ENCODE peak calls at places on chromosomes 1 and 21, in eight cellular contexts. Y is WERI-Rb-1; D is CD8-positive, alpha-beta T cell; C is HFF-Myc; J is OCI-LY7; Z is RWPE1; I is nephron progenitor cell; V is GM12865. Q is an unnamed sample.

GRCh38 chr1:154115180-154115579 is 39.7 kb downstream of the NUP210L start:
- DNase-seq in Y (no peak), D (no peak), C (no peak), J (no peak), Z (no peak), I (no peak), V (peak; percentile 13), Q (no peak)

GRCh38 chr1:204073837-204074273 is 940 bp downstream of the SOX13 start:
- DNase-seq in Y (peak; percentile 49), D (no peak), C (no peak), J (no peak), Z (peak; percentile 45), I (peak; percentile 32), V (no peak), Q (no peak)

GRCh38 chr1:81208441-81208840 is 592.3 kb upstream of the ADGRL2 start:
- DNase-seq in Y (no peak), D (no peak), C (no peak), J (no peak), Z (no peak), I (no peak), V (no peak), Q (no peak)

GRCh38 chr1:59678809-59679228 is 135.9 kb upstream of the HOOK1 start:
- DNase-seq in Y (peak; percentile 32), D (no peak), C (peak; percentile 77), J (no peak), Z (no peak), I (peak; percentile 18), V (no peak), Q (no peak)

GRCh38 chr1:32749726-32750224 is 47.2 kb upstream of the SYNC start:
- DNase-seq in Y (no peak), D (no peak), C (no peak), J (no peak), Z (no peak), I (no peak), V (no peak), Q (no peak)

GRCh38 chr1:103788377-103788776 is 38.7 kb downstream of the AMY1C start:
- DNase-seq in Y (no peak), D (no peak), C (no peak), J (peak; percentile 0), Z (no peak), I (no peak), V (peak; percentile 14), Q (no peak)

GRCh38 chr21:25863031-25863430 is 128.3 kb downstream of the GABPA start:
- DNase-seq in Y (no peak), D (no peak), C (no peak), J (no peak), Z (no peak), I (no peak), V (no peak), Q (no peak)

GRCh38 chr21:14877581-14878228 is 187.1 kb downstream of the NRIP1 start:
- DNase-seq in Y (no peak), D (no peak), C (no peak), J (no peak), Z (peak; percentile 27), I (no peak), V (peak; percentile 39), Q (no peak)

GRCh38 chr1:30415171-30415940 is 308.0 kb downstream of the MATN1 start:
- DNase-seq in Y (no peak), D (no peak), C (no peak), J (no peak), Z (no peak), I (no peak), V (no peak), Q (peak; percentile 50)

GRCh38 chr1:101797722-101798121 is 199.0 kb downstream of the OLFM3 start:
- DNase-seq in Y (no peak), D (no peak), C (no peak), J (no peak), Z (no peak), I (no peak), V (no peak), Q (no peak)

GRCh38 chr1:6936308-6936675 is 151.0 kb downstream of the CAMTA1 start:
- DNase-seq in Y (no peak), D (no peak), C (no peak), J (no peak), Z (no peak), I (no peak), V (no peak), Q (no peak)

GRCh38 chr1:47870946-47871750 is 126.0 kb downstream of the TRABD2B start:
- DNase-seq in Y (no peak), D (no peak), C (no peak), J (no peak), Z (no peak), I (no peak), V (no peak), Q (no peak)

GRCh38 chr1:183968386-183968785 is 69.1 kb downstream of the COLGALT2 start:
- DNase-seq in Y (no peak), D (no peak), C (no peak), J (no peak), Z (no peak), I (no peak), V (no peak), Q (no peak)

GRCh38 chr1:15180945-15181523 is 27.5 kb downstream of the TMEM51 start:
- DNase-seq in Y (no peak), D (no peak), C (no peak), J (no peak), Z (no peak), I (no peak), V (no peak), Q (no peak)

GRCh38 chr1:94063379-94063778 is 57.6 kb downstream of the ABCA4 start:
- DNase-seq in Y (peak; percentile 39), D (no peak), C (peak; percentile 79), J (no peak), Z (no peak), I (peak; percentile 32), V (no peak), Q (no peak)

GRCh38 chr1:209414803-209415329 is 168.6 kb upstream of the CAMK1G start:
- DNase-seq in Y (no peak), D (no peak), C (no peak), J (no peak), Z (no peak), I (no peak), V (no peak), Q (no peak)

GRCh38 chr1:151693057-151693651 is 23.4 kb downstream of the CELF3 start:
- DNase-seq in Y (peak; percentile 60), D (no peak), C (no peak), J (peak; percentile 36), Z (peak; percentile 35), I (no peak), V (peak; percentile 21), Q (no peak)
- TF ChIP-seq CTCF in Y (peak; percentile 97), D (no peak), C (peak; percentile 64), J (peak; percentile 79), Z (peak; percentile 58), I (peak; percentile 60), V (peak; percentile 48), Q (peak; percentile 78)

GRCh38 chr1:246506785-246507639 is at the start of gene SMYD3:
- DNase-seq in Y (peak; percentile 86), D (peak; percentile 63), C (peak; percentile 25), J (peak; percentile 89), Z (peak; percentile 81), I (peak; percentile 88), V (peak; percentile 88), Q (peak; percentile 85)
- TF ChIP-seq CTCF in Y (peak; percentile 42), D (no peak), C (no peak), J (peak; percentile 31), Z (no peak), I (no peak), V (no peak), Q (peak; percentile 37)

DNA sequence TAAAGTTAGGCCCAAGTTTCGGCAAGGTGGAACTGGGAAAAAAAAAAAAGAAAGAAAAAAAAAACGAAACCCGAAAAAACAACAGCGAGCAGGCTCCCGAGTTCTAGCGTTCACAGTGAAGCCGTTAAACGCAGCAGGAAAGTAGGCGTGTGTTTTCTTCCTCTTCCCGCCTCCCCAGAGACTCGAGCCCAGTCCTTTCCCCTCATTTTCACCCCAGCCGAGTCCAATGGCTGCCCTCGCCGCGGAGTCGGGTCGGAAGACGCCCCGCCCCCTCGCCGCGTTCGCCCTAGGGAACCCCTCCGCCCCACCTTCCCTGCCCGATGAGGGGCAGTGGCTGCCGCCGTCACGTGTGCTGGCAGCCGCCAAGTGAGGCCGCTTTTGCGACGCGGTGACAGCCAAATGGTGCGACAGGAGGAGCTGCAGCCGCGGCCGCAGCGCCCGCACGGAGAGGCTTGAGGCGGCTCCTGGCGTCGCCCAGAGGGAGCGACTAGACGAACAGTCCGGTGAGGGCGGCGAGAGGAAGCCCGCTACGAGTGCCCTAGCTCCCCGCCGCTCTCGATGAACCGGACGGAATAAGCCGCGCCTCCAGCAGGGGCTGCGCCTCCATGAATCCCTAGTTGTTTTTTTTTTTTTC is at the start of gene PKN2:
- DNase-seq in Y (peak; percentile 98), D (peak; percentile 98), C (peak; percentile 92), J (peak; percentile 99), Z (peak; percentile 96), I (peak; percentile 97), V (peak; percentile 99), Q (peak; percentile 98)
- TF ChIP-seq CTCF in Y (peak; percentile 36), D (peak; percentile 16), C (no peak), J (no peak), Z (no peak), I (no peak), V (peak; percentile 3), Q (peak; percentile 30)

GRCh38 chr1:100461222-100461621 is 76.7 kb upstream of the GPR88 start:
- DNase-seq in Y (no peak), D (no peak), C (no peak), J (no peak), Z (no peak), I (peak; percentile 9), V (no peak), Q (no peak)

GRCh38 chr1:100459815-100460114 is 78.2 kb upstream of the GPR88 start:
- DNase-seq in Y (no peak), D (no peak), C (no peak), J (no peak), Z (no peak), I (no peak), V (no peak), Q (no peak)

GRCh38 chr1:100456880-100457279 is 81.1 kb upstream of the GPR88 start:
- DNase-seq in Y (no peak), D (no peak), C (no peak), J (no peak), Z (no peak), I (no peak), V (no peak), Q (no peak)

GRCh38 chr1:100457683-100458082 is 80.3 kb upstream of the GPR88 start:
- DNase-seq in Y (no peak), D (no peak), C (no peak), J (no peak), Z (no peak), I (no peak), V (no peak), Q (no peak)

DNA sequence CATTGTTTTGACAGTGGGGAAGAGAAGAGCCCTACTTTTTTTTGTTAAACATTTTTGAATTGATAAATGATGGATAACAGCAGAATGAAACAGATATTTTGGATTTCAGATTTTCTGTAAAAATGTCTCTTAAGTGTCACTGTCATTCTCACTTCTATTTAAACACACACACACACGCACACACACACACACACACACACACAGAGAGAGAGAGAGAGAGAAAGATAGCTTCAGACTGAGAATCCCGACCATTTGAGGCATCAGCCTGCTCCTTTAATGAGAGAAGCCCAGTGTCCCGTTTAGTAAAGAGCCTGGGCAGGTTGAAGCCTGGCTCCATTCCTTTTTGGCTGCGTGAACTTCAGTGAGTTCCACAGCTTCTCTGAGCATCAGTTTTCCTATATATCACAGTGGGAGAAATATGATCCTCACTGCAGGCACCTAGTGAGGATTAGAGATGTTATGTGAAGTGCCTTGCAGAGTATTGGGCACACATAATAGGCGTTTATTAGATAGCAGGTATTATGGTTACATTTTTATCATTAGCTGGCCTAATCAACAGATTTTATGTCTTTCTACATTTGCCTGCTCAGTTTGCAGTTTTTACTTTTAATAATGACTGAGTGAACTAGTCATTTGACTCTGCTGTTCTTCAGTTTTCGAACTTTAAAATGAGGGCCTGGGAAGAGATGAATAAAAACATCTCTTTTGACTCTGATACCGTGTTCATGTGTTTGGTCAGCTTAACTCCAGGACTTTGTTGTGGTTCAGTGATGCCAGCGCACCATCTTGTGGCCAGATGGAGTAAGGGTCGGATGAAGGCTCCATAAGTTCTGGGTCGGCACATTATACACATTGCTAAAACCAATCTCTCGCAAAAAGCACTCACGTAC is 78.8 kb upstream of the GPR88 start:
- DNase-seq in Y (peak; percentile 72), D (peak; percentile 58), C (peak; percentile 67), J (peak; percentile 74), Z (peak; percentile 73), I (peak; percentile 66), V (peak; percentile 86), Q (no peak)
- TF ChIP-seq CTCF in Y (peak; percentile 86), D (peak; percentile 57), C (peak; percentile 88), J (peak; percentile 97), Z (peak; percentile 88), I (peak; percentile 84), V (peak; percentile 86), Q (peak; percentile 91)